ENCODE peak calls at places on chromosomes 5 and 9, in nine cellular contexts. R is NCI-H1436; X is adrenal gland; Y is kidney tubule cell; M is activated CD4-positive, alpha-beta T cell treated with anti-CD3 and anti-CD28 coated beads, Interleukin-2, amount 10 ng/mL, durations not matched to agents 7 days and 5 days; B is tibial artery; I is choroid plexus epithelial cell; T is ureter; S is activated T-cell treated with anti-CD3 and anti-CD28 coated beads, Interleukin-2, amount 50 U/mL, for 72 hours. L is an unnamed sample.

GRCh38 chr9:18935521-18935920 is 97.5 kb downstream of the SAXO1 start:
- DNase-seq in Y (no peak), T (no peak), I (peak), R (no peak), B (no peak), M (no peak), X (no peak), S (no peak), L (no peak)

GRCh38 chr9:90961375-90961774 is 159.8 kb downstream of the SYK start:
- DNase-seq in I (peak), M (no peak), R (no peak), S (no peak), B (no peak), T (peak), Y (peak), X (no peak), L (no peak)

GRCh38 chr5:59351076-59351794 is 542.3 kb downstream of the PDE4D start:
- DNase-seq in S (no peak), X (no peak), I (peak), Y (no peak), R (no peak), B (no peak), T (peak), M (no peak), L (no peak)

GRCh38 chr9:78234810-78235209 is 1.1 kb upstream of the CEP78 start:
- DNase-seq in M (no peak), B (no peak), S (no peak), I (peak), Y (peak), X (no peak), R (no peak), T (no peak), L (no peak)

GRCh38 chr5:95808686-95809413 is 13.7 kb downstream of the GLRX start:
- DNase-seq in X (peak), B (peak), Y (no peak), R (peak), T (peak), I (peak), S (peak), M (peak), L (peak)

GRCh38 chr9:130332384-130332926 is 66.9 kb downstream of the HMCN2 start:
- DNase-seq in S (no peak), T (no peak), X (no peak), R (no peak), B (no peak), I (no peak), Y (no peak), M (no peak), L (no peak)

GRCh38 chr5:130885027-130885426 is 280.0 kb downstream of the HINT1 start:
- DNase-seq in I (no peak), S (no peak), T (no peak), B (no peak), M (no peak), R (no peak), Y (no peak), X (no peak), L (no peak)

GRCh38 chr5:29543501-29543900 is 1650.0 kb upstream of the CDH6 start:
- DNase-seq in X (no peak), B (no peak), S (no peak), Y (no peak), I (no peak), T (no peak), R (no peak), M (no peak), L (no peak)

GRCh38 chr5:14665949-14666741 is 1.6 kb downstream of the OTULIN start:
- DNase-seq in X (no peak), B (no peak), T (no peak), I (peak), Y (peak), M (peak), R (no peak), S (peak), L (peak)

GRCh38 chr5:132820162-132820754 is 7.2 kb downstream of the SOWAHA start:
- DNase-seq in R (peak), M (peak), T (peak), Y (peak), S (peak), B (peak), X (peak), I (peak), L (peak)

GRCh38 chr9:129141066-129142041 is 30.1 kb downstream of the PTPA start:
- DNase-seq in T (peak), M (peak), X (peak), R (peak), I (peak), Y (peak), B (peak), S (peak), L (peak)

GRCh38 chr9:137147793-137148160 is 8.8 kb downstream of the GRIN1 start:
- DNase-seq in B (no peak), M (no peak), X (no peak), T (no peak), R (no peak), Y (no peak), S (no peak), I (no peak), L (no peak)

GRCh38 chr9:33133186-33133585 is 34.0 kb downstream of the B4GALT1 start:
- DNase-seq in Y (no peak), R (no peak), M (no peak), B (peak), X (no peak), S (no peak), I (no peak), T (no peak), L (peak)

GRCh38 chr9:112334319-112334828 is 955 bp upstream of the PTBP3 start:
- DNase-seq in R (no peak), Y (peak), X (no peak), I (peak), S (peak), M (peak), T (peak), B (no peak), L (no peak)

GRCh38 chr5:128537999-128538248 is at the start of gene FBN2:
- DNase-seq in X (no peak), M (no peak), I (no peak), T (no peak), B (no peak), R (no peak), Y (no peak), S (no peak), L (no peak)

GRCh38 chr5:119344231-119344630 is 11.6 kb upstream of the TNFAIP8 start:
- DNase-seq in X (no peak), T (no peak), M (no peak), I (no peak), S (no peak), B (no peak), Y (no peak), R (no peak), L (no peak)

GRCh38 chr9:135789838-135790291 is 87.9 kb downstream of the KCNT1 start:
- DNase-seq in M (no peak), R (no peak), X (no peak), T (no peak), Y (no peak), B (no peak), S (no peak), I (no peak), L (no peak)

GRCh38 chr5:149959406-149960236 is 937 bp upstream of the SLC26A2 start:
- DNase-seq in S (peak), T (no peak), R (peak), B (no peak), Y (peak), M (peak), I (peak), X (no peak), L (peak)

GRCh38 chr5:141349917-141350619 is at the start of gene PCDHGB1:
- DNase-seq in X (peak), S (peak), B (no peak), R (peak), I (peak), T (no peak), M (peak), Y (peak), L (no peak)

GRCh38 chr5:35803221-35803651 is 53.5 kb upstream of the IL7R start:
- DNase-seq in Y (peak), S (no peak), M (no peak), B (no peak), I (peak), X (peak), R (peak), T (no peak), L (no peak)

GRCh38 chr5:147361441-147362175 is 126.8 kb downstream of the STK32A start:
- DNase-seq in X (no peak), Y (no peak), R (no peak), T (no peak), S (no peak), I (no peak), M (no peak), B (no peak), L (no peak)

GRCh38 chr5:176711883-176712282 is 64.6 kb downstream of the TSPAN17 start:
- DNase-seq in X (no peak), I (no peak), B (no peak), M (no peak), S (no peak), R (no peak), T (no peak), Y (no peak), L (no peak)

GRCh38 chr5:9118852-9119251 is 427.0 kb downstream of the SEMA5A start:
- DNase-seq in S (no peak), B (no peak), R (no peak), M (no peak), I (no peak), Y (no peak), X (no peak), T (no peak), L (no peak)

GRCh38 chr5:118115791-118116190 is 872.6 kb downstream of the DTWD2 start:
- DNase-seq in R (no peak), M (no peak), X (no peak), B (no peak), T (no peak), S (no peak), I (no peak), Y (peak), L (no peak)

GRCh38 chr5:134769206-134769605 is 10.6 kb downstream of the DDX46 start:
- DNase-seq in I (peak), B (no peak), S (no peak), T (no peak), X (peak), Y (no peak), R (no peak), M (no peak), L (no peak)

GRCh38 chr5:95900383-95900958 is 61.2 kb downstream of the ELL2 start:
- DNase-seq in I (peak), Y (no peak), R (no peak), M (no peak), T (no peak), X (peak), S (no peak), B (no peak), L (no peak)

GRCh38 chr5:142613231-142613630 is 72.7 kb downstream of the FGF1 start:
- DNase-seq in T (no peak), I (peak), X (no peak), S (no peak), B (no peak), R (no peak), M (no peak), Y (peak), L (no peak)

GRCh38 chr5:82164957-82165698 is 113.0 kb downstream of the RPS23 start:
- DNase-seq in M (no peak), T (no peak), Y (no peak), R (no peak), S (no peak), B (no peak), I (peak), X (no peak), L (no peak)

GRCh38 chr9:130981761-130982147 is 27.2 kb upstream of the LAMC3 start:
- DNase-seq in M (no peak), T (no peak), X (no peak), Y (no peak), R (peak), S (no peak), B (no peak), I (no peak), L (no peak)

GRCh38 chr5:17190242-17190778 is 27.1 kb upstream of the BASP1 start:
- DNase-seq in S (no peak), B (peak), Y (peak), I (peak), R (no peak), T (no peak), X (peak), M (peak), L (no peak)

GRCh38 chr5:55232985-55233928 is at the start of gene CCNO:
- DNase-seq in T (peak), S (peak), X (peak), B (peak), I (peak), M (peak), Y (peak), R (peak), L (peak)